ENCODE peak calls at places on chromosomes 3 and 15, in six cellular contexts. X is colonic mucosa; B is CD8-positive, alpha-beta memory T cell; A is A549; P is AG09309; I is WERI-Rb-1. O is an unnamed sample.

GRCh38 chr15:40443846-40444245 is 3.1 kb downstream of the BAHD1 start:
- DNase-seq in I (no peak), A (no peak), B (no peak), P (no peak), X (no peak), O (no peak)

GRCh38 chr15:64870350-64870749 is 28.6 kb downstream of the PLEKHO2 start:
- DNase-seq in A (no peak), B (no peak), X (no peak), P (no peak), I (no peak), O (no peak)

GRCh38 chr15:68149059-68149458 is 56.1 kb downstream of the CALML4 start:
- DNase-seq in A (no peak), X (no peak), B (no peak), I (no peak), P (peak), O (no peak)

GRCh38 chr3:32842987-32843386 is 25.2 kb downstream of the TRIM71 start:
- DNase-seq in I (peak), B (no peak), X (no peak), P (no peak), A (no peak), O (no peak)

GRCh38 chr15:63243101-63243500 is 34.3 kb upstream of the APH1B start:
- DNase-seq in I (no peak), A (no peak), B (no peak), P (no peak), X (no peak), O (no peak)

GRCh38 chr3:45154641-45155147 is 8.5 kb upstream of the CDCP1 start:
- DNase-seq in A (no peak), B (no peak), I (no peak), P (no peak), X (no peak), O (no peak)

GRCh38 chr3:52394751-52395502 is 50.0 kb downstream of the SEMA3G start:
- DNase-seq in P (no peak), I (no peak), B (peak), X (no peak), A (no peak), O (no peak)

GRCh38 chr15:83320404-83320803 is 35.9 kb upstream of the BNC1 start:
- DNase-seq in X (no peak), I (no peak), P (peak), A (no peak), B (no peak), O (no peak)

GRCh38 chr3:128222771-128223386 is 69.6 kb downstream of the EEFSEC start:
- DNase-seq in A (no peak), B (no peak), X (no peak), P (no peak), I (no peak), O (no peak)

GRCh38 chr3:164879201-164879600 is 199.1 kb downstream of the SI start:
- DNase-seq in I (no peak), B (no peak), A (no peak), P (no peak), X (no peak), O (no peak)

GRCh38 chr3:133112666-133113065 is 74.5 kb downstream of the TMEM108 start:
- DNase-seq in X (no peak), A (no peak), P (peak), B (no peak), I (no peak), O (no peak)

GRCh38 chr3:133114198-133114597 is 76.0 kb downstream of the TMEM108 start:
- DNase-seq in I (no peak), P (no peak), A (no peak), X (no peak), B (no peak), O (no peak)

GRCh38 chr3:133117342-133117741 is 79.2 kb downstream of the TMEM108 start:
- DNase-seq in I (no peak), P (no peak), A (no peak), X (no peak), B (no peak), O (no peak)

GRCh38 chr3:133115178-133115577 is 77.0 kb downstream of the TMEM108 start:
- DNase-seq in A (no peak), B (no peak), I (no peak), X (no peak), P (no peak), O (no peak)

DNA sequence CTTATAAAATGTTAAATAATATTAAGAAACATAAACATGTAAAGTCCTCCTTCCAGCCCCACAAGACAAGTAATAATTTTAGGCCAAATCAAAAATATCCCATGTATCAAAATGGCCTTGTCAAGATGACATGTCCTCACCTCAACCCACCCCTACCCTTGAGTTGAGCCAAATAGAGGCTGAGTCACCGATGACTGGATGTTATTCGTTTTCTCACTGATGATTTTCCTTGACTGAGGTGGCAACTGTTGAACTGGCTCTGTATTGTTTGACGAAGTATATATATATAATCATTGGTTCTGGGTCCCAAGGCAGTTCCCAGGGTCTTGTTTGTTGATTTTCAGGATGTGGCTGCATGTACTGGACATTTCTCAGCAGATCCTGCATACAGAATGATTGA is 75.3 kb downstream of the TMEM108 start:
- DNase-seq in B (no peak), X (no peak), A (no peak), P (no peak), I (no peak), O (no peak)
- H3K4me3 ChIP-seq in B (no peak), X (no peak), A (no peak), P (no peak), I (no peak), O (no peak)

GRCh38 chr3:126422121-126422520 is 27.4 kb downstream of the CFAP100 start:
- DNase-seq in I (no peak), B (no peak), A (no peak), P (no peak), X (no peak), O (no peak)

GRCh38 chr3:126422571-126423091 is 27.9 kb downstream of the CFAP100 start:
- DNase-seq in X (no peak), A (no peak), I (no peak), P (no peak), B (no peak), O (no peak)

GRCh38 chr3:126419886-126420786 is 25.4 kb downstream of the CFAP100 start:
- DNase-seq in A (no peak), P (no peak), B (no peak), I (no peak), X (no peak), O (no peak)

GRCh38 chr3:126423191-126424038 is 28.7 kb downstream of the CFAP100 start:
- DNase-seq in X (no peak), P (no peak), B (no peak), A (no peak), I (no peak), O (no peak)

GRCh38 chr3:126421573-126422119 is 26.9 kb downstream of the CFAP100 start:
- DNase-seq in P (no peak), X (no peak), I (no peak), A (no peak), B (no peak), O (no peak)
- H3K4me3 ChIP-seq in P (no peak), X (no peak), I (no peak), A (no peak), B (no peak), O (no peak)

GRCh38 chr3:156297582-156297981 is 177.2 kb downstream of the KCNAB1 start:
- DNase-seq in I (no peak), A (no peak), B (no peak), P (no peak), X (no peak), O (no peak)

GRCh38 chr3:156291269-156292123 is 171.1 kb downstream of the KCNAB1 start:
- DNase-seq in B (no peak), I (peak), P (no peak), X (no peak), A (no peak), O (no peak)

GRCh38 chr3:156298014-156298413 is 177.6 kb downstream of the KCNAB1 start:
- DNase-seq in X (no peak), I (no peak), P (no peak), A (no peak), B (no peak), O (no peak)

GRCh38 chr3:156290917-156291268 is 170.5 kb downstream of the KCNAB1 start:
- DNase-seq in A (no peak), X (no peak), B (no peak), I (no peak), P (no peak), O (no peak)

DNA sequence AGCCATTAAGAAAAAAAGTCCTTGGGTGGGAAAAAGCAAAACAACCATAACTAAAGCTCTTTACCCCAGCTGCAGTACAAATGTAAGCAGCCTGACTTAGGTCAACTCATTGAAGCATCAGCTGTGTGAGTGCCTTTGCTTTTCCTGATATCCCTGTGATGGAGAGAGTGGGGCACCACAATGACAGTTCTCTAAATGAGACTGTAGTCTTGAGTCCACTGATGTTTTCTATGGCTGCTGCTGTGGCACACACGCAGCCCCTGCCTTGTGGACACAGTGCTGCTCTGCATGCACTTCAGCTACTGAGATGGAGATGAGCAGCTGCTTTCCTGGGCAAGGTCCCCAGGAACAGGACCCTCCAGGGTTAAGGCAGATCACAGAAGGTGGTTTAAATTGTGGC is 173.2 kb downstream of the KCNAB1 start:
- DNase-seq in B (no peak), P (no peak), A (no peak), X (no peak), I (no peak), O (no peak)
- H3K4me3 ChIP-seq in B (no peak), P (no peak), A (no peak), X (no peak), I (no peak), O (no peak)

GRCh38 chr3:124386006-124386405 is 344.2 kb upstream of the UMPS start:
- DNase-seq in X (no peak), B (no peak), P (no peak), A (no peak), I (peak), O (no peak)
- H3K4me3 ChIP-seq in X (no peak), B (no peak), P (no peak), A (no peak), I (no peak), O (no peak)